ENCODE peak calls at places on chromosomes 3 and 15, in four cellular contexts. L is sigmoid colon, Y is tibial artery, H is cardiac muscle cell. I is an unnamed sample.

GRCh38 chr15:23472678-23473077 is 25.6 kb upstream of the GOLGA6L2 start:
- DNase-seq in H (no peak), L (no peak), Y (no peak), I (no peak)

GRCh38 chr3:70805044-70805732 is 492.8 kb upstream of the MDFIC2 start:
- DNase-seq in H (no peak), Y (no peak), L (no peak), I (peak)

GRCh38 chr15:31262901-31263671 is 63.5 kb upstream of the KLF13 start:
- DNase-seq in L (peak), Y (peak), H (no peak), I (peak)

GRCh38 chr15:40239671-40240618 is 1.1 kb downstream of the PAK6 start:
- DNase-seq in L (peak), Y (no peak), H (no peak), I (no peak)

GRCh38 chr15:81497226-81497625 is 123.2 kb upstream of the TMC3 start:
- DNase-seq in Y (no peak), L (no peak), H (no peak), I (no peak)

GRCh38 chr3:194091141-194091540 is 44.8 kb upstream of the HES1 start:
- DNase-seq in L (no peak), H (no peak), Y (no peak), I (no peak)

GRCh38 chr3:38137615-38138346 is 680 bp upstream of the MYD88 start:
- DNase-seq in H (no peak), L (no peak), Y (no peak), I (no peak)

GRCh38 chr15:60917469-60918130 is 311.5 kb downstream of the RORA start:
- DNase-seq in H (no peak), L (peak), Y (peak), I (peak)

GRCh38 chr15:72203507-72203837 is 5.9 kb upstream of the GRAMD2A start:
- DNase-seq in H (no peak), Y (peak), L (peak), I (peak)

GRCh38 chr3:85571835-85572234 is 613.0 kb downstream of the CADM2 start:
- DNase-seq in L (no peak), Y (no peak), H (no peak), I (peak)

GRCh38 chr3:32238027-32238815 is at the start of gene CMTM8:
- DNase-seq in L (no peak), H (peak), Y (peak), I (peak)

GRCh38 chr15:78438595-78439285 is 724 bp downstream of the IREB2 start:
- DNase-seq in L (no peak), H (peak), Y (no peak), I (peak)

GRCh38 chr15:98164986-98165385 is 204.5 kb downstream of the ARRDC4 start:
- DNase-seq in Y (no peak), H (no peak), L (no peak), I (no peak)

GRCh38 chr3:16906679-16907078 is 21.9 kb downstream of the PLCL2 start:
- DNase-seq in Y (peak), L (no peak), H (no peak), I (peak)

GRCh38 chr3:72520690-72521308 is 327.4 kb downstream of the SHQ1 start:
- DNase-seq in Y (no peak), L (no peak), H (no peak), I (peak)

GRCh38 chr3:38655708-38656300 is 6.3 kb upstream of the SCN5A start:
- DNase-seq in Y (no peak), H (peak), L (peak), I (peak)

GRCh38 chr3:54758461-54758860 is 169.4 kb downstream of the LRTM1 start:
- DNase-seq in H (no peak), L (no peak), Y (no peak), I (no peak)

GRCh38 chr15:64089553-64090280 is 3.9 kb downstream of the CIAO2A start:
- DNase-seq in Y (no peak), H (no peak), L (no peak), I (no peak)

GRCh38 chr3:18124501-18124900 is 300.6 kb downstream of the SATB1 start:
- DNase-seq in L (no peak), H (no peak), Y (no peak), I (peak)

GRCh38 chr15:80494311-80494710 is 90.1 kb downstream of the ARNT2 start:
- DNase-seq in H (no peak), L (no peak), Y (no peak), I (peak)

GRCh38 chr3:13281657-13282527 is 138.2 kb downstream of the NUP210 start:
- DNase-seq in L (peak), H (peak), Y (peak), I (no peak)

GRCh38 chr3:53821631-53822068 is 24.6 kb downstream of the CHDH start:
- DNase-seq in Y (no peak), H (no peak), L (peak), I (peak)

GRCh38 chr15:22884344-22884743 is 45.9 kb downstream of the NIPA2 start:
- DNase-seq in H (peak), L (no peak), Y (no peak), I (no peak)

GRCh38 chr15:67039349-67040075 is 25.9 kb upstream of the SMAD3 start:
- DNase-seq in H (peak), Y (no peak), L (no peak), I (no peak)

GRCh38 chr3:187783098-187783497 is 37.8 kb upstream of the BCL6 start:
- DNase-seq in L (peak), Y (no peak), H (no peak), I (peak)

GRCh38 chr3:182682263-182683229 is 110.8 kb upstream of the ATP11B start:
- DNase-seq in L (no peak), H (peak), Y (no peak), I (peak)

GRCh38 chr3:72474775-72475174 is 373.5 kb downstream of the SHQ1 start:
- DNase-seq in L (no peak), H (no peak), Y (no peak), I (no peak)

DNA sequence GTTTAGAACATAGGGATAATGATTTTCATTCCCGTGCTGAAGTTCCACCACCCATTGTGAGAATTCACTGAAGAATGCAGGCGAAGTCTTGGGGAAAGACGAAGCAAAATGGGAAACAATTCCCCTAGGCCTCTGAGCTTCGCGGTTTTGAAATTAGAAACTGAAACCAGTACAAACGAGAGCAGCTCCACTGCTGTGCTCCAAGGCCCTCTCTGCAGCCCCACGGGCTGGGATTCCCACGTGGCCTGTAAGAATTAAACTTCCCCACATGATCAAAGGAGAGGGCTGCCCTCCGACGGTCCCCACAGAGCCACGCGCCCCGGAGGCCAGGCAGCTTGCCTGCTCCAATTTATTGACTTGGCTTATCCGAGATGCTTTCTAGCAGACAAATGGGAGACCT is 143.9 kb downstream of the GREM1 start:
- DNase-seq in Y (no peak), L (no peak), H (no peak), I (peak)
- TF ChIP-seq CTCF in Y (no peak), L (no peak), H (no peak), I (no peak)

GRCh38 chr15:57481038-57481705 is 104.9 kb downstream of the CGNL1 start:
- DNase-seq in Y (no peak), L (no peak), H (no peak), I (no peak)

GRCh38 chr15:57476533-57476975 is 100.2 kb downstream of the CGNL1 start:
- DNase-seq in Y (no peak), L (no peak), H (no peak), I (peak)

GRCh38 chr15:57479005-57479404 is 102.7 kb downstream of the CGNL1 start:
- DNase-seq in L (no peak), Y (no peak), H (no peak), I (no peak)

GRCh38 chr15:57472861-57473260 is 96.6 kb downstream of the CGNL1 start:
- DNase-seq in Y (no peak), L (no peak), H (no peak), I (peak)

DNA sequence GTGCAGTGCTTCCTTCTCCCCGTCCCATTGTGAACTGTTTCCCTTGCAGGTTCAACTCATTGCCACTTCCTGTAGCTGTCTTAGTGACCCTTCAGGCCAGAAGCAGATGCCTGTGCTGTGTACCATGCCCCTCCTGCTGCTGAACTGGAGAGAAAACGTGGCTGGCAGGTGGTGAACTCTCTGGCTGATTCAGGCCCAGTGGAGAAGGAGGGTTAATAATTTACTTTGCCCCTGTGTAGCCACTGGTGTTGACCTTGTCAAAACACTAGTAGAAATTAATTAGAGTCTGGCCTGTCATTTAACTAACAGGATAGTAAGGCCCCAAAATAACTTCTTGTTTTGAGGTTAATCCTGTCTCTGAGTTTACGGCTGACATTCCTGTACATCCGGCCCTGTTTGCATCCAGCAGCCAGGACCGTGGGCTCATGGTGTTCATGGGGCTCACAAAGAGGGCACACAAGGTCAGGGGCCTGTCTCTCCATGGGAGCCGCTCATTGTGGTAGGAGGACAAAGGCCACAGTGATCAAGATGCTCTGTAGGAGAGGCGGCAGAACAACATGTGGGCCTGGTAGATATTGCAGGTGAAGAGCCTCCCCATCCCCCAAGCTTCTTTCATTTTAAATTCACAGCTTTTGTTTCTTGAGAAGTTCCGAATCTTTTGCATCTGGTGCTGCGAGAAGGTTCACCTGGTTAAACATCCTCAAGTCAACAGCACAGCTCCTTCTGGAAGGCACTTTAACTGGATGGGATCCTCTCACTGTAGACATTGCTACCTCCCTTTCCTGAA is 101.6 kb downstream of the CGNL1 start:
- DNase-seq in Y (no peak), H (no peak), L (no peak), I (no peak)
- H3K27ac ChIP-seq in Y (no peak), H (peak), L (no peak), I (no peak)

GRCh38 chr3:190056795-190057194 is 63.9 kb downstream of the P3H2 start:
- DNase-seq in Y (no peak), H (no peak), L (no peak), I (no peak)

GRCh38 chr3:190055773-190056172 is 64.9 kb downstream of the P3H2 start:
- DNase-seq in H (no peak), L (no peak), Y (no peak), I (no peak)

GRCh38 chr3:190051643-190052042 is 69.1 kb downstream of the P3H2 start:
- DNase-seq in H (no peak), Y (no peak), L (no peak), I (no peak)

GRCh38 chr3:190058486-190059241 is 62.0 kb downstream of the P3H2 start:
- DNase-seq in L (no peak), Y (no peak), H (no peak), I (peak)

DNA sequence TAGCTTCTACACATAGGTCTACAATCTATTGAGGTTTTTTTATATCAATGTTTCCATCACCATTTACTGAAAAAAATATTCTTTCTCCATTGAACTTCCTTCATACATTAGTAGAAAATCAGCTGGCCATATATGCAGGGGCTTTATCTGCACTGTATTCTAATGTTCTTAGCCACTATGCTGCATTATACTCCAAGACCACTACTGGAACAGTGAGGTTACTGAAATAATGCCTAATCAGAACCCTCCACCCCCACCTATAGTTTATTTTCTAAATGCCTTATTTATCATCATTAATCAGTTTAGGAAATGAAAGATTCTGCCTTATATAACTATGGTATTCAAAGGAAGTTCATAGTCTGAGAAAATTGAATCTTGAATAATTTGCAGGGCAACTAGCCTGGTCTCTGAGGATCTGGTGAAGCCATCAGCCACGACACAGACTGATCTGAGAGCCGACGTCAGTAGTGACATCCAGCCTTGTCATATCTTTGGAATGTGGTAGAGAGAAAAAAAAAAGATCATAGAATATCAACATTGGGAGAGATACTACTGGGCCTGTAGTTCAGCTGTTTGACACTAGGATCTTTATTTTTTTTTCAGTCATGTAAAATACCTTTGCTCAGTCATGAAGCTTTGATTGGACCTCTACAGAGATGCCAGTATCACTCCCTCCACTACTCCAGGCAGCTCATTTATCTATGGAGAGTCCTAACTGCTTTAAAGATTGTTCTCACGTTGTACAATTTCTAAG is 66.6 kb downstream of the P3H2 start:
- DNase-seq in Y (no peak), L (no peak), H (no peak), I (peak)
- TF ChIP-seq CTCF in Y (no peak), L (no peak), H (peak), I (no peak)

DNA sequence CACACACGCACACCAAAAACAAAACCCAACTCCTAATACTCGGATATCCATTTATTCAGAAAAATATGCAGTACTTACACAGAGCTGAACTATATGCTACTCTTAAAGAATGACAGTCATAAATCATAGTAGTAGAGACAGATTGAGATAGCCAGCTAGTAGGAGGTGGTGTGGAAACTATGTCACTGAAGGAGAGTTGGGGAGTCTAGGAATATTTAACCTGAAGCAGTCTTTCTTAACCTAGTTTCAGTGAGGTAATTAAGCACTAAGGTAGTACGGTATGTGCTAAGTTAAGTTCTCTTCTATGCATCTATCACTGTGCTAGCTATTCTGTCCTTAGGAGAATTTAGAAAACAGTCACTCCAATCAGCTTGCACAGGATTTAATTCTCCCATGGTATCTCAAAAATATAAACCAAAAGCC is 54.2 kb downstream of the ANKRD28 start:
- DNase-seq in Y (no peak), H (no peak), L (no peak), I (no peak)
- H3K27ac ChIP-seq in Y (no peak), H (no peak), L (peak), I (no peak)

DNA sequence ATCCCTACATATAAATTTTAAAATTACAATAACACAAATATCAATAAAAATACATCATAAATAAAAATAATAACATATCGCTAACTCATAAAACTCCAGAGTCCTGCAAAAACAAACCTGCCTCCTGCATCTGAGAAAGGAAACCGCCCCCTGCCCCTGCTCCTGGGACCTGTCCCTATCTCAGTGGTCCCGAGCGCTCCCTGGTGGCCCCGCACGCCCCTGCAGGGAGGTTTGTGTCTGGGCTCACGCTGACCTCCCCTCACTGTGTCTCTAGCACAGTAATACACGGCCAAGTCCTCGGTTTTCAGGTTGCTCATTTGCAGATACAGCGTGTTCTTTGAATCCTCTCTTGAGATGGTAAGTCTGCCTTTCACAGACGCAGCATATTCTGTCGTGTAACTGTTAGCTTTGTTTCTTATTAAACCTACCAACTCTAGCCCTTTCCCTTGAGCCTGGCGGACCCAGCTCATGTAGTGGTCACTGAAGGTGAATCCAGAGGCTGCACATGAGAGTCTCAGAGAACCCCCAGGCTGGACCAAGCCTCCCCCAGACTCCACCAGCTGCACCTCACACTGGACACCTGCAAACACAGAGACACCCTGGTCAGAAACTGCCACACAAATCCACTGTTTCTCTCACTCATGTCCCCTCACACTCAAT is 554.1 kb downstream of the GOLGA6L6 start:
- DNase-seq in L (no peak), H (no peak), Y (no peak), I (no peak)
- TF ChIP-seq CTCF in L (no peak), H (no peak), Y (no peak), I (no peak)

I was measured in fibroblast of lung.